ENCODE peak calls at places on chromosomes 2 and 18, in six cellular contexts. T is colonic mucosa, S is foreskin keratinocyte, N is fibroblast of lung, E is psoas muscle, L is upper lobe of left lung. I is an unnamed sample. For H3K4me1, the result is how much of the 10 kb centered on the place peaks cover.

GRCh38 chr2:238152811-238153688 is 5.7 kb upstream of the ERFE start:
- DNase-seq in T (no peak), S (no peak), N (no peak), E (no peak), L (no peak), I (no peak)

GRCh38 chr2:197088694-197089093 is 162.2 kb upstream of the PGAP1 start:
- DNase-seq in T (no peak), S (peak), N (peak), E (no peak), L (no peak), I (no peak)

GRCh38 chr2:212961255-212961654 is 190.2 kb downstream of the IKZF2 start:
- DNase-seq in T (no peak), S (no peak), N (no peak), E (no peak), L (no peak), I (no peak)

GRCh38 chr2:109333414-109334194 is 204.6 kb downstream of the SH3RF3 start:
- DNase-seq in T (no peak), S (no peak), N (no peak), E (no peak), L (no peak), I (no peak)

GRCh38 chr2:204321910-204322765 is 223.1 kb upstream of the PARD3B start:
- DNase-seq in T (peak), S (peak), N (peak), E (no peak), L (no peak), I (no peak)

GRCh38 chr2:128347701-128348504 is 29.2 kb upstream of the HS6ST1 start:
- DNase-seq in T (no peak), S (no peak), N (peak), E (peak), L (no peak), I (peak)

GRCh38 chr2:46331099-46331766 is 34.0 kb downstream of the EPAS1 start:
- DNase-seq in T (no peak), S (no peak), N (peak), E (no peak), L (no peak), I (no peak)

GRCh38 chr18:35026407-35027061 is 14.7 kb upstream of the MAPRE2 start:
- DNase-seq in T (no peak), S (no peak), N (no peak), E (no peak), L (no peak), I (no peak)

GRCh38 chr18:22544626-22545025 is 126.9 kb upstream of the CTAGE1 start:
- DNase-seq in T (no peak), S (no peak), N (no peak), E (no peak), L (no peak), I (no peak)

GRCh38 chr18:63182247-63182771 is 137.3 kb downstream of the BCL2 start:
- DNase-seq in T (peak), S (no peak), N (no peak), E (no peak), L (no peak), I (no peak)

GRCh38 chr2:115084446-115084845 is 642.0 kb downstream of the DPP10 start:
- DNase-seq in T (no peak), S (no peak), N (no peak), E (no peak), L (no peak), I (no peak)

GRCh38 chr18:10041180-10041579 is 127.4 kb downstream of the VAPA start:
- DNase-seq in T (peak), S (no peak), N (no peak), E (peak), L (no peak), I (no peak)

GRCh38 chr2:78861546-78861945 is 164.0 kb upstream of the REG3G start:
- DNase-seq in T (no peak), S (no peak), N (no peak), E (no peak), L (no peak), I (no peak)

GRCh38 chr2:229679393-229680125 is 34.8 kb downstream of the DNER start:
- DNase-seq in T (no peak), S (no peak), N (peak), E (no peak), L (no peak), I (no peak)

GRCh38 chr18:52352920-52353319 is 12.9 kb downstream of the DCC start:
- DNase-seq in T (no peak), S (no peak), N (no peak), E (no peak), L (no peak), I (no peak)

GRCh38 chr2:144331652-144332355 is 188.1 kb downstream of the ZEB2 start:
- DNase-seq in T (peak), S (peak), N (peak), E (no peak), L (peak), I (peak)

GRCh38 chr18:6747646-6748045 is 18.1 kb downstream of the ARHGAP28 start:
- DNase-seq in T (no peak), S (peak), N (peak), E (no peak), L (no peak), I (no peak)

GRCh38 chr2:20097889-20098714 is 46.7 kb upstream of the LAPTM4A start:
- DNase-seq in T (peak), S (peak), N (peak), E (peak), L (peak), I (peak)

GRCh38 chr2:241223211-241224067 is 35.0 kb downstream of the ANO7 start:
- DNase-seq in T (no peak), S (no peak), N (peak), E (peak), L (no peak), I (no peak)

GRCh38 chr18:77077836-77078456 is 54.6 kb downstream of the MBP start:
- DNase-seq in T (no peak), S (no peak), N (peak), E (no peak), L (no peak), I (no peak)

GRCh38 chr2:231933916-231934401 is 7.8 kb upstream of the NPPC start:
- DNase-seq in T (no peak), S (no peak), N (no peak), E (peak), L (no peak), I (no peak)

GRCh38 chr18:12005542-12006487 is 24.5 kb downstream of the IMPA2 start:
- DNase-seq in T (no peak), S (no peak), N (peak), E (no peak), L (no peak), I (no peak)

GRCh38 chr2:38613126-38613848 is 10.6 kb upstream of the HNRNPLL start:
- DNase-seq in T (no peak), S (no peak), N (peak), E (no peak), L (peak), I (no peak)
- H3K4me1 ChIP-seq in T (under half), S (under half), N (under half), E (under half), L (under half), I (under half)

GRCh38 chr2:106189325-106189724 is 4.8 kb downstream of the UXS1 start:
- DNase-seq in T (no peak), S (no peak), N (no peak), E (no peak), L (no peak), I (no peak)
- H3K4me1 ChIP-seq in T (under half), S (under half), N (under half), E (under half), L (half or more), I (under half)

GRCh38 chr2:207251573-207252192 is 85.9 kb upstream of the KLF7 start:
- DNase-seq in T (no peak), S (no peak), N (peak), E (no peak), L (no peak), I (no peak)
- H3K4me1 ChIP-seq in T (under half), S (half or more), N (under half), E (under half), L (under half), I (under half)

GRCh38 chr2:66545227-66545626 is 110.3 kb downstream of the MEIS1 start:
- DNase-seq in T (no peak), S (no peak), N (no peak), E (no peak), L (no peak), I (no peak)

GRCh38 chr2:66548422-66548821 is 113.5 kb downstream of the MEIS1 start:
- DNase-seq in T (no peak), S (no peak), N (no peak), E (no peak), L (no peak), I (no peak)

GRCh38 chr2:66550826-66551225 is 115.9 kb downstream of the MEIS1 start:
- DNase-seq in T (no peak), S (peak), N (no peak), E (no peak), L (no peak), I (no peak)

GRCh38 chr2:66547113-66547512 is 112.2 kb downstream of the MEIS1 start:
- DNase-seq in T (no peak), S (no peak), N (peak), E (no peak), L (no peak), I (no peak)

GRCh38 chr2:66547887-66548286 is 113.0 kb downstream of the MEIS1 start:
- DNase-seq in T (no peak), S (no peak), N (no peak), E (no peak), L (no peak), I (no peak)
- H3K4me1 ChIP-seq in T (under half), S (under half), N (under half), E (under half), L (under half), I (under half)

DNA sequence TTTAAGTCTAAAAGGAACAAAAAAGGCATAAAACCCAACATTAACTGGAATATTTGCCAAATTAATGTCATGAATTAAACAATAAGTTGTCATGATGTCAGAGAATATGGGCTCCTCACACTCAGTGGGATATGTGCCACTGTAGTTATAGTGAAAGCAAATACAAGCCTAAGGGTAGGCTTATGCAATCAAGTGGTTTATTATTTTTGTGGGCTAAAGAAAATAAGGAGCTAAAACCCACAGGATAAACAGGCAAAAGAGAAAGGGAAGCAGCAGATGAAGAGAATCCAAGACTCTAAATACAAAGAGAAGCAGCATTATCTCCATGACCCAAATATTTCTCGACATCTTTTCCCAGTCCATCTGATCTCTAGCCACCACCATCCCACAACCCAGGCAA is 17.5 kb downstream of the YWHAQ start:
- DNase-seq in T (no peak), S (no peak), N (peak), E (no peak), L (no peak), I (no peak)
- H3K4me1 ChIP-seq in T (under half), S (under half), N (under half), E (half or more), L (half or more), I (under half)

GRCh38 chr2:217866457-217866856 is 136.3 kb downstream of the TNS1 start:
- DNase-seq in T (no peak), S (no peak), N (no peak), E (no peak), L (no peak), I (no peak)
- H3K4me1 ChIP-seq in T (under half), S (under half), N (under half), E (half or more), L (under half), I (under half)

GRCh38 chr2:218264773-218265601 is 4.2 kb downstream of the GPBAR1 start:
- DNase-seq in T (peak), S (no peak), N (no peak), E (no peak), L (no peak), I (peak)

GRCh38 chr2:218262631-218263586 is 2.1 kb downstream of the GPBAR1 start:
- DNase-seq in T (no peak), S (no peak), N (no peak), E (no peak), L (no peak), I (peak)

GRCh38 chr2:218261424-218262273 is 834 bp downstream of the GPBAR1 start:
- DNase-seq in T (no peak), S (no peak), N (no peak), E (no peak), L (no peak), I (no peak)

GRCh38 chr2:218265626-218266025 is 4.3 kb downstream of the AAMP start:
- DNase-seq in T (no peak), S (no peak), N (no peak), E (no peak), L (no peak), I (no peak)

GRCh38 chr2:218263817-218264611 is 3.2 kb downstream of the GPBAR1 start:
- DNase-seq in T (no peak), S (no peak), N (no peak), E (no peak), L (no peak), I (no peak)
- H3K4me1 ChIP-seq in T (under half), S (under half), N (under half), E (under half), L (half or more), I (under half)

GRCh38 chr2:45127321-45127720 is 118.1 kb upstream of the SIX2 start:
- DNase-seq in T (no peak), S (no peak), N (no peak), E (no peak), L (no peak), I (no peak)

GRCh38 chr2:45130758-45131157 is 121.5 kb upstream of the SIX2 start:
- DNase-seq in T (no peak), S (no peak), N (no peak), E (no peak), L (no peak), I (no peak)

GRCh38 chr2:45131587-45131986 is 122.3 kb upstream of the SIX2 start:
- DNase-seq in T (no peak), S (no peak), N (peak), E (no peak), L (no peak), I (no peak)

GRCh38 chr2:45127891-45128290 is 118.6 kb upstream of the SIX2 start:
- DNase-seq in T (no peak), S (no peak), N (no peak), E (no peak), L (no peak), I (no peak)

GRCh38 chr2:45128580-45128997 is 119.3 kb upstream of the SIX2 start:
- DNase-seq in T (no peak), S (peak), N (peak), E (peak), L (no peak), I (no peak)
- H3K4me1 ChIP-seq in T (under half), S (under half), N (under half), E (under half), L (under half), I (under half)

I was measured in right lobe of liver.